ENCODE peak calls at places on chromosomes 16 and 17, in ten cellular contexts. R, O, I, L, Z, A, P, C, Q and K are unnamed samples.

GRCh38 chr16:16019488-16019887 is 70.1 kb downstream of the ABCC1 start:
- DNase-seq in Z (no peak), L (no peak), C (no peak), O (no peak), R (peak; percentile 80), P (peak; percentile 72), Q (no peak), A (no peak), I (no peak), K (no peak)

GRCh38 chr16:50696575-50697420 is 3.4 kb downstream of the NOD2 start:
- DNase-seq in P (peak; percentile 46), R (peak; percentile 73), Q (peak; percentile 62), Z (peak; percentile 51), O (peak; percentile 62), I (no peak), C (no peak), A (no peak), L (peak; percentile 96), K (no peak)

GRCh38 chr16:56424404-56424765 is 960 bp downstream of the AMFR start:
- DNase-seq in A (no peak), R (no peak), C (no peak), P (peak; percentile 36), I (no peak), Z (no peak), O (no peak), Q (no peak), L (no peak), K (no peak)

GRCh38 chr17:55433629-55434422 is 12.2 kb upstream of the MMD start:
- DNase-seq in I (no peak), R (peak; percentile 93), P (peak; percentile 96), C (peak; percentile 41), Z (no peak), L (peak; percentile 73), A (no peak), Q (no peak), O (no peak), K (no peak)

GRCh38 chr17:48068491-48068961 is 20.4 kb downstream of the NFE2L1 start:
- DNase-seq in O (no peak), A (no peak), Q (no peak), Z (no peak), I (no peak), P (peak; percentile 71), C (no peak), L (no peak), R (peak; percentile 73), K (no peak)

GRCh38 chr16:72921620-72922019 is 126.3 kb downstream of the ZFHX3 start:
- DNase-seq in Z (no peak), L (no peak), Q (peak; percentile 48), A (peak; percentile 56), R (peak; percentile 20), I (no peak), O (no peak), P (peak; percentile 53), C (no peak), K (no peak)

GRCh38 chr17:39899215-39899614 is 19.2 kb downstream of the GSDMB start:
- DNase-seq in C (peak; percentile 3), I (no peak), Z (no peak), A (no peak), Q (no peak), O (no peak), R (no peak), L (no peak), P (no peak), K (no peak)

GRCh38 chr17:77303620-77304019 is 162.9 kb downstream of the SEC14L1 start:
- DNase-seq in A (no peak), Z (no peak), I (no peak), Q (no peak), R (peak; percentile 61), L (no peak), O (no peak), C (no peak), P (peak; percentile 46), K (no peak)

GRCh38 chr16:10940501-10941079 is 1.7 kb downstream of the DEXI start:
- DNase-seq in C (no peak), Z (no peak), I (no peak), O (no peak), P (peak; percentile 58), L (no peak), R (no peak), Q (no peak), A (no peak), K (no peak)

GRCh38 chr16:4576008-4576407 is 19.9 kb downstream of the C16orf96 start:
- DNase-seq in I (no peak), C (no peak), A (no peak), Z (no peak), Q (no peak), P (no peak), O (no peak), R (no peak), L (no peak), K (no peak)

GRCh38 chr16:8254425-8254824 is 335.9 kb downstream of the TMEM114 start:
- DNase-seq in I (no peak), A (no peak), P (no peak), O (no peak), L (no peak), C (no peak), Q (no peak), R (no peak), Z (no peak), K (no peak)

GRCh38 chr17:19670906-19671305 is 22.4 kb downstream of the ALDH3A2 start:
- DNase-seq in R (no peak), A (no peak), L (no peak), Z (no peak), P (no peak), O (no peak), C (no peak), I (no peak), Q (no peak), K (no peak)

GRCh38 chr17:47873200-47874090 is 22.5 kb upstream of the SP6 start:
- DNase-seq in C (no peak), R (no peak), P (no peak), Z (no peak), O (no peak), Q (no peak), L (no peak), I (no peak), A (no peak), K (no peak)

GRCh38 chr16:80346160-80346632 is 194.6 kb upstream of the DYNLRB2 start:
- DNase-seq in C (no peak), A (no peak), R (peak; percentile 64), O (no peak), P (no peak), Q (no peak), L (no peak), I (no peak), Z (no peak), K (no peak)

GRCh38 chr17:35447494-35447893 is 1.1 kb downstream of the SLFN13 start:
- DNase-seq in O (no peak), Q (no peak), Z (no peak), C (no peak), I (no peak), R (no peak), A (no peak), L (no peak), P (no peak), K (no peak)

GRCh38 chr16:86243123-86243473 is 267.2 kb upstream of the FOXF1 start:
- DNase-seq in C (no peak), P (no peak), Z (no peak), A (no peak), Q (no peak), I (no peak), L (peak; percentile 0), O (no peak), R (no peak), K (no peak)

GRCh38 chr17:30299000-30299399 is 7.3 kb upstream of the BLMH start:
- DNase-seq in P (peak; percentile 46), C (no peak), O (no peak), Q (no peak), R (no peak), L (no peak), A (no peak), Z (no peak), I (no peak), K (no peak)

GRCh38 chr16:67201411-67202345 is 2.7 kb downstream of the ELMO3 start:
- DNase-seq in R (no peak), I (no peak), Q (no peak), Z (no peak), O (no peak), A (no peak), C (no peak), L (no peak), P (no peak), K (no peak)

GRCh38 chr16:3651461-3652372 is 2.8 kb upstream of the DNASE1 start:
- DNase-seq in R (no peak), O (no peak), L (no peak), I (no peak), A (no peak), C (no peak), Q (no peak), Z (no peak), P (no peak), K (no peak)

GRCh38 chr17:79676796-79677195 is 53.9 kb upstream of the ENPP7 start:
- DNase-seq in C (no peak), Z (no peak), R (no peak), Q (no peak), P (no peak), A (no peak), I (no peak), O (no peak), L (no peak), K (no peak)

GRCh38 chr16:68756250-68757051 is 19.4 kb downstream of the CDH1 start:
- DNase-seq in Q (no peak), P (no peak), I (peak; percentile 71), Z (no peak), R (no peak), A (peak; percentile 86), O (peak; percentile 92), L (peak; percentile 86), C (peak; percentile 82), K (peak; percentile 55)

GRCh38 chr16:86414991-86415740 is 95.2 kb upstream of the FOXF1 start:
- DNase-seq in L (no peak), A (no peak), R (no peak), I (no peak), P (no peak), O (no peak), C (no peak), Z (no peak), Q (no peak), K (no peak)

GRCh38 chr17:70169707-70170597 is 620 bp downstream of the KCNJ2 start:
- DNase-seq in P (peak; percentile 77), O (no peak), Q (no peak), R (peak; percentile 60), A (no peak), Z (no peak), C (no peak), L (peak; percentile 28), I (no peak), K (no peak)

GRCh38 chr16:47374629-47375028 is 86.2 kb downstream of the ITFG1 start:
- DNase-seq in P (no peak), Z (no peak), I (no peak), Q (no peak), A (no peak), C (no peak), L (no peak), O (no peak), R (no peak), K (no peak)

GRCh38 chr17:42674755-42675347 is 1.9 kb downstream of the PLEKHH3 start:
- DNase-seq in L (no peak), A (peak; percentile 66), P (no peak), Q (no peak), Z (no peak), I (no peak), O (no peak), C (no peak), R (no peak), K (no peak)

GRCh38 chr17:29567362-29568330 is 809 bp upstream of the ABHD15 start:
- DNase-seq in P (peak; percentile 82), R (peak; percentile 46), L (peak; percentile 72), Z (peak; percentile 52), I (peak; percentile 59), A (peak; percentile 49), O (no peak), C (no peak), Q (peak; percentile 61), K (peak; percentile 79)

GRCh38 chr16:27450836-27451341 is 48.9 kb downstream of the IL21R start:
- DNase-seq in C (no peak), I (no peak), A (no peak), R (no peak), Q (no peak), L (no peak), P (no peak), Z (no peak), O (no peak), K (no peak)

GRCh38 chr16:50942143-50942542 is 200.3 kb downstream of the CYLD start:
- DNase-seq in C (no peak), Z (no peak), Q (no peak), R (no peak), O (no peak), P (no peak), L (no peak), A (no peak), I (no peak), K (no peak)